ENCODE peak calls at places on chromosomes 7 and 10, in nine cellular contexts. Q is uterus, H is GM06990, G is AG04450, B is activated T-cell treated with anti-CD3 and anti-CD28 coated beads for 1 hour, O is memory B cell, Z is LoVo, D is left cardiac atrium, F is A549. I is an unnamed sample.

GRCh38 chr7:44823266-44823781 is 24.6 kb downstream of the H2AZ2 start:
- DNase-seq in Z (no peak), B (no peak), D (no peak), F (no peak), O (no peak), H (no peak), Q (no peak), G (no peak), I (no peak)

GRCh38 chr7:2200584-2200980 is 32.2 kb downstream of the MAD1L1 start:
- DNase-seq in F (no peak), O (no peak), G (no peak), Z (no peak), D (no peak), Q (no peak), H (no peak), B (no peak), I (no peak)

GRCh38 chr7:50270531-50271018 is 33.9 kb upstream of the IKZF1 start:
- DNase-seq in O (no peak), Z (no peak), Q (no peak), D (no peak), H (peak), F (no peak), B (no peak), G (no peak), I (no peak)

GRCh38 chr7:121744319-121744718 is 128.6 kb upstream of the PTPRZ1 start:
- DNase-seq in F (no peak), Z (peak), Q (no peak), H (no peak), O (no peak), G (no peak), D (no peak), B (no peak), I (no peak)

GRCh38 chr10:125773702-125774101 is 1.9 kb downstream of the MMP21 start:
- DNase-seq in F (no peak), Q (no peak), Z (no peak), D (no peak), H (no peak), G (no peak), O (no peak), B (no peak), I (no peak)

GRCh38 chr7:12322903-12323300 is 80.8 kb downstream of the VWDE start:
- DNase-seq in Q (no peak), G (no peak), F (no peak), D (no peak), Z (no peak), H (peak), B (no peak), O (no peak), I (no peak)

GRCh38 chr10:130723704-130724103 is 587.5 kb downstream of the GLRX3 start:
- DNase-seq in H (no peak), O (no peak), B (no peak), Z (no peak), G (no peak), F (no peak), D (no peak), Q (no peak), I (no peak)

GRCh38 chr10:33109788-33110469 is 151.9 kb upstream of the ITGB1 start:
- DNase-seq in G (no peak), B (no peak), Q (no peak), O (no peak), F (no peak), H (no peak), D (no peak), Z (no peak), I (no peak)

GRCh38 chr7:142797799-142798377 is 27.1 kb downstream of the PRSS2 start:
- DNase-seq in O (no peak), Z (no peak), F (no peak), H (no peak), G (no peak), D (no peak), B (no peak), Q (no peak), I (peak)

GRCh38 chr10:61608255-61609040 is 54.3 kb upstream of the CABCOCO1 start:
- DNase-seq in D (no peak), Z (no peak), G (no peak), H (no peak), Q (no peak), B (no peak), O (no peak), F (no peak), I (no peak)

GRCh38 chr7:33921216-33921938 is 16.0 kb downstream of the BMPER start:
- DNase-seq in D (peak), H (no peak), Z (no peak), B (no peak), F (no peak), Q (peak), G (peak), O (no peak), I (no peak)

GRCh38 chr7:33191326-33191725 is 62.0 kb downstream of the BBS9 start:
- DNase-seq in Q (no peak), G (no peak), B (no peak), O (no peak), D (no peak), F (no peak), Z (peak), H (no peak), I (no peak)

GRCh38 chr7:134903073-134903790 is 83.1 kb upstream of the AGBL3 start:
- DNase-seq in F (no peak), Q (no peak), O (no peak), H (no peak), Z (no peak), G (no peak), D (no peak), B (no peak), I (no peak)

GRCh38 chr10:113071446-113071845 is 121.4 kb downstream of the TCF7L2 start:
- DNase-seq in Q (peak), Z (no peak), O (no peak), H (no peak), B (no peak), F (no peak), D (peak), G (no peak), I (peak)

GRCh38 chr10:131396108-131397010 is 84.8 kb upstream of the TCERG1L start:
- DNase-seq in B (no peak), Z (no peak), H (no peak), D (no peak), O (no peak), Q (no peak), G (no peak), F (no peak), I (no peak)

GRCh38 chr7:157612664-157613561 is 276.1 kb downstream of the DNAJB6 start:
- DNase-seq in B (peak), O (peak), F (no peak), Z (no peak), D (peak), Q (no peak), H (no peak), G (no peak), I (no peak)

GRCh38 chr10:10418397-10418796 is 599.3 kb upstream of the CELF2 start:
- DNase-seq in D (no peak), G (no peak), Z (no peak), O (no peak), F (no peak), H (peak), Q (no peak), B (no peak), I (no peak)

GRCh38 chr7:16347461-16348192 is 73.7 kb downstream of the CRPPA start:
- DNase-seq in H (no peak), G (no peak), F (no peak), Q (no peak), O (no peak), D (no peak), Z (peak), B (no peak), I (no peak)

GRCh38 chr7:116697761-116698160 is 25.8 kb downstream of the MET start:
- DNase-seq in B (no peak), D (no peak), F (no peak), O (no peak), H (no peak), Z (no peak), Q (no peak), G (no peak), I (no peak)

GRCh38 chr10:49138361-49138891 is 4.6 kb upstream of the FAM170B start:
- DNase-seq in O (no peak), D (peak), Z (no peak), B (no peak), Q (no peak), G (no peak), H (no peak), F (no peak), I (no peak)

GRCh38 chr10:71434760-71435394 is 38.2 kb downstream of the CDH23 start:
- DNase-seq in H (no peak), B (no peak), G (no peak), Z (no peak), D (no peak), Q (no peak), O (no peak), F (no peak), I (no peak)

GRCh38 chr10:31299119-31299518 is 19.9 kb upstream of the ZEB1 start:
- DNase-seq in B (no peak), H (no peak), D (no peak), G (no peak), Z (no peak), Q (no peak), F (no peak), O (no peak), I (no peak)

GRCh38 chr7:32290015-32290414 is 200.2 kb downstream of the LSM5 start:
- DNase-seq in O (no peak), H (no peak), Z (no peak), B (no peak), D (peak), Q (no peak), G (no peak), F (no peak), I (no peak)

GRCh38 chr10:44865289-44865671 is 45.9 kb upstream of the TMEM72 start:
- DNase-seq in O (no peak), Z (no peak), H (no peak), G (no peak), F (peak), B (no peak), D (no peak), Q (peak), I (peak)

GRCh38 chr7:155819186-155819585 is 6.9 kb upstream of the SHH start:
- DNase-seq in Z (no peak), F (no peak), O (no peak), B (no peak), D (no peak), Q (no peak), G (no peak), H (no peak), I (no peak)

GRCh38 chr7:148142660-148143248 is 447.8 kb upstream of the C7orf33 start:
- DNase-seq in G (no peak), H (no peak), F (no peak), B (no peak), O (no peak), Q (no peak), Z (peak), D (no peak), I (no peak)

GRCh38 chr7:83324596-83324995 is 161.9 kb upstream of the PCLO start:
- DNase-seq in Z (no peak), G (no peak), B (no peak), H (no peak), F (no peak), Q (no peak), O (no peak), D (no peak), I (no peak)

GRCh38 chr10:132023092-132023811 is 41.5 kb upstream of the BNIP3 start:
- DNase-seq in D (peak), F (peak), B (peak), H (peak), G (peak), Q (peak), Z (peak), O (peak), I (peak)

GRCh38 chr10:20299037-20299557 is 482.9 kb downstream of the PLXDC2 start:
- DNase-seq in Z (no peak), F (no peak), G (no peak), B (no peak), D (no peak), H (no peak), Q (no peak), O (no peak), I (no peak)

GRCh38 chr7:29793507-29793906 is 12.8 kb upstream of the WIPF3 start:
- DNase-seq in O (no peak), F (no peak), Z (no peak), H (no peak), B (no peak), Q (no peak), G (no peak), D (no peak), I (no peak)

GRCh38 chr10:86254526-86255174 is 111.9 kb downstream of the GRID1 start:
- DNase-seq in B (no peak), Q (no peak), H (no peak), G (no peak), F (peak), O (no peak), Z (peak), D (no peak), I (peak)

GRCh38 chr7:2864999-2865670 is 21.0 kb upstream of the GNA12 start:
- DNase-seq in B (peak), Q (peak), G (peak), Z (peak), O (peak), F (peak), D (peak), H (peak), I (peak)

GRCh38 chr10:31320179-31320597 is 1.2 kb downstream of the ZEB1 start:
- DNase-seq in O (peak), Q (peak), H (peak), D (peak), G (no peak), B (peak), Z (peak), F (peak), I (peak)

I was measured in left lobe of liver.